ENCODE peak calls at places on chromosomes 2 and 18, in eight cellular contexts. One of them, this sample, is unnamed.

GRCh38 chr2:73984922-73985317 is 210 bp downstream of the TET3 start:
- DNase-seq in CD8-positive, alpha-beta T cell: peak
- DNase-seq in neural progenitor cell: peak
- DNase-seq in GM06990: no peak
- DNase-seq in IMR-90: no peak
- DNase-seq in breast epithelium: peak
- DNase-seq in foreskin fibroblast: peak
- DNase-seq in right lobe of liver: peak
- DNase-seq in this sample: peak

GRCh38 chr2:127909019-127909418 is 23.3 kb upstream of the AMMECR1L start:
- DNase-seq in CD8-positive, alpha-beta T cell: no peak
- DNase-seq in neural progenitor cell: no peak
- DNase-seq in GM06990: no peak
- DNase-seq in IMR-90: no peak
- DNase-seq in breast epithelium: no peak
- DNase-seq in foreskin fibroblast: no peak
- DNase-seq in right lobe of liver: no peak
- DNase-seq in this sample: no peak

GRCh38 chr18:62751341-62751821 is 36.0 kb downstream of the PHLPP1 start:
- DNase-seq in CD8-positive, alpha-beta T cell: no peak
- DNase-seq in neural progenitor cell: peak
- DNase-seq in GM06990: no peak
- DNase-seq in IMR-90: peak
- DNase-seq in breast epithelium: no peak
- DNase-seq in foreskin fibroblast: peak
- DNase-seq in right lobe of liver: no peak
- DNase-seq in this sample: no peak

GRCh38 chr2:234514873-234515638 is 18.2 kb upstream of the ARL4C start:
- DNase-seq in CD8-positive, alpha-beta T cell: no peak
- DNase-seq in neural progenitor cell: no peak
- DNase-seq in GM06990: no peak
- DNase-seq in IMR-90: no peak
- DNase-seq in breast epithelium: no peak
- DNase-seq in foreskin fibroblast: no peak
- DNase-seq in right lobe of liver: no peak
- DNase-seq in this sample: no peak

GRCh38 chr2:101306410-101306809 is 2.1 kb downstream of the RNF149 start:
- DNase-seq in CD8-positive, alpha-beta T cell: no peak
- DNase-seq in neural progenitor cell: no peak
- DNase-seq in GM06990: no peak
- DNase-seq in IMR-90: no peak
- DNase-seq in breast epithelium: no peak
- DNase-seq in foreskin fibroblast: peak
- DNase-seq in right lobe of liver: no peak
- DNase-seq in this sample: no peak

GRCh38 chr2:102736607-102737409 is 25.0 kb upstream of the TMEM182 start:
- DNase-seq in CD8-positive, alpha-beta T cell: peak
- DNase-seq in neural progenitor cell: peak
- DNase-seq in GM06990: peak
- DNase-seq in IMR-90: peak
- DNase-seq in breast epithelium: peak
- DNase-seq in foreskin fibroblast: peak
- DNase-seq in right lobe of liver: peak
- DNase-seq in this sample: peak

GRCh38 chr2:21803550-21803949 is 679.8 kb downstream of the TDRD15 start:
- DNase-seq in CD8-positive, alpha-beta T cell: no peak
- DNase-seq in neural progenitor cell: no peak
- DNase-seq in GM06990: no peak
- DNase-seq in IMR-90: no peak
- DNase-seq in breast epithelium: no peak
- DNase-seq in foreskin fibroblast: no peak
- DNase-seq in right lobe of liver: no peak
- DNase-seq in this sample: no peak

GRCh38 chr2:143110759-143111428 is 18.3 kb upstream of the ARHGAP15 start:
- DNase-seq in CD8-positive, alpha-beta T cell: peak
- DNase-seq in neural progenitor cell: peak
- DNase-seq in GM06990: peak
- DNase-seq in IMR-90: peak
- DNase-seq in breast epithelium: peak
- DNase-seq in foreskin fibroblast: peak
- DNase-seq in right lobe of liver: peak
- DNase-seq in this sample: peak

DNA sequence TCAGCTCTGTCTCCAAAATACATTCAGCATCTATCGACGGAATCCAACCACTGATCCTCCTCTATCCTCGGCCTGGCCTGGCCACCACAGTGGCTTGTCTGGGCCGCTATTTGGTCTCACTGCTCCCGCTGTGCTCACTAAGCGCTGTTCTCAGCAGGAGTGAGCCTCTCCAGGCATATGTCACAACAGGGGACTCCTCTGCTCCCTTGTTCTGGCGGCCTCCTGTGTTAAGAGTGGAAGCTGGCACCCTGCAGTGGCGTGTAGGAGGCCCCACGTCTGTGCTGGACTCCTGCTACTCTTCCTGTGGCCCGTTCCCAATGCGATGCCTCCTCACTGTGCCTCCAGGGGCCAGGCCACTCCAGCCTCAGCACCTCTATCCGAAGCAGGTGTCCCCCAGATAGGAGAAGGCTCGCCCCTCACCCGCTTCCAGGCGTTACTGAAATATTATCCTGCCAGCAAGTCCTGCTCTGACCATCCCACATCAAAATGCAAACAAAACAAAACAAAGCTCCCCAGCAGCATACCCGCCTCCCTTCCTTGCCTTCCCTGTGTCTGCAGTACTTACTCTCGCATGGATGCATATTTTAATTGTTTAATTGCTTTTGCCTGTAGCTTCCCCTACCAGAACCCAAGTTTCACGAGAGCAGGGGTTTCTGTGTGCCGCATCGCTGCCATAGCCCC is 39.9 kb downstream of the CENPO start:
- DNase-seq in CD8-positive, alpha-beta T cell: no peak
- DNase-seq in neural progenitor cell: peak
- DNase-seq in GM06990: no peak
- DNase-seq in IMR-90: no peak
- DNase-seq in breast epithelium: no peak
- DNase-seq in foreskin fibroblast: no peak
- DNase-seq in right lobe of liver: no peak
- DNase-seq in this sample: no peak
- TF ChIP-seq CTCF in CD8-positive, alpha-beta T cell: no peak
- TF ChIP-seq CTCF in neural progenitor cell: no peak
- TF ChIP-seq CTCF in GM06990: no peak
- TF ChIP-seq CTCF in IMR-90: no peak
- TF ChIP-seq CTCF in breast epithelium: no peak
- TF ChIP-seq CTCF in foreskin fibroblast: no peak
- TF ChIP-seq CTCF in right lobe of liver: no peak
- TF ChIP-seq CTCF in this sample: no peak

GRCh38 chr2:190406805-190407204 is 1.4 kb upstream of the MFSD6 start:
- DNase-seq in CD8-positive, alpha-beta T cell: no peak
- DNase-seq in neural progenitor cell: no peak
- DNase-seq in GM06990: no peak
- DNase-seq in IMR-90: no peak
- DNase-seq in breast epithelium: no peak
- DNase-seq in foreskin fibroblast: no peak
- DNase-seq in right lobe of liver: no peak
- DNase-seq in this sample: no peak

GRCh38 chr2:190407246-190407661 is 901 bp upstream of the MFSD6 start:
- DNase-seq in CD8-positive, alpha-beta T cell: no peak
- DNase-seq in neural progenitor cell: peak
- DNase-seq in GM06990: no peak
- DNase-seq in IMR-90: no peak
- DNase-seq in breast epithelium: no peak
- DNase-seq in foreskin fibroblast: no peak
- DNase-seq in right lobe of liver: no peak
- DNase-seq in this sample: no peak

GRCh38 chr2:190409616-190410015 is 1.5 kb downstream of the MFSD6 start:
- DNase-seq in CD8-positive, alpha-beta T cell: no peak
- DNase-seq in neural progenitor cell: no peak
- DNase-seq in GM06990: no peak
- DNase-seq in IMR-90: no peak
- DNase-seq in breast epithelium: no peak
- DNase-seq in foreskin fibroblast: no peak
- DNase-seq in right lobe of liver: no peak
- DNase-seq in this sample: no peak

GRCh38 chr2:190408538-190409271 is 550 bp downstream of the MFSD6 start:
- DNase-seq in CD8-positive, alpha-beta T cell: peak
- DNase-seq in neural progenitor cell: peak
- DNase-seq in GM06990: peak
- DNase-seq in IMR-90: no peak
- DNase-seq in breast epithelium: peak
- DNase-seq in foreskin fibroblast: peak
- DNase-seq in right lobe of liver: peak
- DNase-seq in this sample: peak

DNA sequence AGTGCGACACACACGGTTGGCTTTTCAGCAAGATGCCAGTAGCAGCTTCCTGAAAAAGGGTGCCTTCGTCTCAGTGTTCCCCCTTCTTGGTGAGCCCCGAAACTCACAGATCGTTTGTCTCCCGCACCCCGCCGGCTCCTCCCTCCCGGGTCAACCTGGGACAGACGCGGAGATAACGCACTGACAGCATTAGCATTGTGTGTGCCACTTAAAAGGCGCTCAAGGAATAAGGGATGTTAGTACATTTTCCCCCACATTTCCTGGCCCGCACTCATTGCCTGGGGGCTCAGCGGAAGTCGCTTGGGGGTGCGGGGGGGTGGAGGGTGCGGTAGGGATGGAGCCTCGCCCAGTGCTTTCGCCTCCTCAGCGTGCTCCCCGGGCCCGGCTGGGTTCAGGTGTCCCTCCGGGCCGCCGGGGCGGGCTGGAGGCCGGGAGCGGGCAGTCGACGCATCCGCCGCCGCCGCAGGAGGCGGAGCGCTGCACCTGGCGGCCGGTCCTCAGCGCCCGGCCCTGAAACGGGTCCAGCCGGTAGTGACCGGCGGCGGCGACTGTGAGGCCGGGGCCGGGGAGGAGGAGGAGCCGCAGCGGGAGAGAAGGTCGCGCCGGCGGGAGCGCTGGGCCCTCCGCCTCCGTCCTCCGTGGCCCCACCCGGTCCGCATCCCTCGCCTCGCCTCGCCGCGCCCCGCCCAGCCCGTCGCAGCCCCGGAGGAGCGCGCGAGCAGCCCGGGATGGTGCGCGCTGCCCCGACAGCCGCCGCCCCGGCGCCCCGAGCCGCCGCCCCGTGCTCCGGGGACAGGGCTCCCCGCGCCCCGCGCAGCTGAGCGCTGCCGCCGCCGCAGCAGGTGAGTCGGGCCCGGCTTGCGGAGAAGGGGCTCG is at the start of gene MFSD6:
- DNase-seq in CD8-positive, alpha-beta T cell: peak
- DNase-seq in neural progenitor cell: peak
- DNase-seq in GM06990: peak
- DNase-seq in IMR-90: no peak
- DNase-seq in breast epithelium: peak
- DNase-seq in foreskin fibroblast: peak
- DNase-seq in right lobe of liver: peak
- DNase-seq in this sample: peak
- TF ChIP-seq CTCF in CD8-positive, alpha-beta T cell: no peak
- TF ChIP-seq CTCF in neural progenitor cell: no peak
- TF ChIP-seq CTCF in GM06990: no peak
- TF ChIP-seq CTCF in IMR-90: no peak
- TF ChIP-seq CTCF in breast epithelium: no peak
- TF ChIP-seq CTCF in foreskin fibroblast: no peak
- TF ChIP-seq CTCF in right lobe of liver: no peak
- TF ChIP-seq CTCF in this sample: no peak

DNA sequence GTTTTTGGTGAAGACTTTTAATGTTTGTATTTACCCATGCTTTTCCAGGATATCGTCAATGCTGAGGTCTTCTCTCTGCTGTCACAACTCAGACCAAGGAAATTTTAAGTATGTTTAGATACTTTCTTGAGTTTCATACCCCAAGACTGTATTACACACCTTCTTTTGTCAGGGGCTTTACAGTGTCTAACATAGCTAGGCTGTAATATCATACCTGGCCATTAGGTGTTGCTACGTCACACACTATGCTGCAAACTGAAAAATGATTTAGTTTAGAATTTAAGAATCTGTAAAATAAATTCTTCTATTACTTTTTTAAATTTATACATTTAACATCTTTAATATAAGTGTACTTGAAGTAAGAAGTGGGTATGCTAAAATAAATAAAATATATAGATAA is 358.4 kb upstream of the NRP2 start:
- DNase-seq in CD8-positive, alpha-beta T cell: no peak
- DNase-seq in neural progenitor cell: no peak
- DNase-seq in GM06990: no peak
- DNase-seq in IMR-90: no peak
- DNase-seq in breast epithelium: no peak
- DNase-seq in foreskin fibroblast: peak
- DNase-seq in right lobe of liver: no peak
- DNase-seq in this sample: no peak
- TF ChIP-seq CTCF in CD8-positive, alpha-beta T cell: no peak
- TF ChIP-seq CTCF in neural progenitor cell: peak
- TF ChIP-seq CTCF in GM06990: peak
- TF ChIP-seq CTCF in IMR-90: peak
- TF ChIP-seq CTCF in breast epithelium: no peak
- TF ChIP-seq CTCF in foreskin fibroblast: peak
- TF ChIP-seq CTCF in right lobe of liver: no peak
- TF ChIP-seq CTCF in this sample: peak

GRCh38 chr18:3689091-3689490 is 239.1 kb downstream of the TGIF1 start:
- DNase-seq in CD8-positive, alpha-beta T cell: no peak
- DNase-seq in neural progenitor cell: no peak
- DNase-seq in GM06990: no peak
- DNase-seq in IMR-90: no peak
- DNase-seq in breast epithelium: no peak
- DNase-seq in foreskin fibroblast: no peak
- DNase-seq in right lobe of liver: no peak
- DNase-seq in this sample: no peak

GRCh38 chr18:3692113-3692621 is 242.2 kb downstream of the TGIF1 start:
- DNase-seq in CD8-positive, alpha-beta T cell: no peak
- DNase-seq in neural progenitor cell: no peak
- DNase-seq in GM06990: no peak
- DNase-seq in IMR-90: no peak
- DNase-seq in breast epithelium: no peak
- DNase-seq in foreskin fibroblast: no peak
- DNase-seq in right lobe of liver: no peak
- DNase-seq in this sample: no peak

GRCh38 chr18:3690682-3691066 is 240.7 kb downstream of the TGIF1 start:
- DNase-seq in CD8-positive, alpha-beta T cell: no peak
- DNase-seq in neural progenitor cell: no peak
- DNase-seq in GM06990: no peak
- DNase-seq in IMR-90: peak
- DNase-seq in breast epithelium: no peak
- DNase-seq in foreskin fibroblast: no peak
- DNase-seq in right lobe of liver: no peak
- DNase-seq in this sample: no peak

GRCh38 chr18:3688682-3689081 is 238.7 kb downstream of the TGIF1 start:
- DNase-seq in CD8-positive, alpha-beta T cell: no peak
- DNase-seq in neural progenitor cell: peak
- DNase-seq in GM06990: no peak
- DNase-seq in IMR-90: peak
- DNase-seq in breast epithelium: no peak
- DNase-seq in foreskin fibroblast: peak
- DNase-seq in right lobe of liver: no peak
- DNase-seq in this sample: no peak

DNA sequence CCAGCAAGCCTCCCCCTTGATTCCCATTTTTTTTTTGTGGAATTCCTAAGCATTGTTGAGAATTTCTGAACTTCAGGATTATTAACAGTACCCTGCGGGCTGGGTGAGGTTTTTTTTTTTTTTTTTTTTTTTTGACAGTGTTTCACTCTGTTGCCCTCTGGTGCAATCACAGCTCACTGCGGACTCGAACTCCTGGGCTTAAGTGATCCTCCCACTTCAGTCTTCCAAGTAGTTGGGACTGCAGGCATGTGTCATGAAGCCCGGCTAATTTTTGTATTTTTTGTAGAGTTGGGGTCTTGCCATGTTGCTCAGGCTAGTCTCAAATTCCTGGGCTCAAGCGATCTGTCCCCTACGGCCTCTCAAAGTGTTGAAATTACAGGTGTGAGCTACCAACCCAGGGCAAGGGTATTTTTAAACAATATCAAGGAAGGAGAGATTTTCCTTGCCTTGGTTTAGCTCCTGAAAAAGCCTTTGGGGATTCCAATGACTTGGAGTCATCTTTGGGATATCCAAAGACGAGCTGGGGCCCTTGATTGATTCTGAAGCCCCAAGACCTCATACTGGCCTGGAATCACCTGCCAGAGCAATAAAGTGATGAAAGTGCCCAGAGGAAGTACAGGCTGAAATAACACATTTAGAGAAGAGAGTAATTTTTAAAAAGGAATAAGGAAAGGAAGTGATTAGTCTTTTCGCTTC is 240.2 kb downstream of the TGIF1 start:
- DNase-seq in CD8-positive, alpha-beta T cell: no peak
- DNase-seq in neural progenitor cell: no peak
- DNase-seq in GM06990: no peak
- DNase-seq in IMR-90: no peak
- DNase-seq in breast epithelium: no peak
- DNase-seq in foreskin fibroblast: no peak
- DNase-seq in right lobe of liver: no peak
- DNase-seq in this sample: no peak
- TF ChIP-seq CTCF in CD8-positive, alpha-beta T cell: no peak
- TF ChIP-seq CTCF in neural progenitor cell: no peak
- TF ChIP-seq CTCF in GM06990: no peak
- TF ChIP-seq CTCF in IMR-90: no peak
- TF ChIP-seq CTCF in breast epithelium: no peak
- TF ChIP-seq CTCF in foreskin fibroblast: no peak
- TF ChIP-seq CTCF in right lobe of liver: no peak
- TF ChIP-seq CTCF in this sample: no peak

This sample was measured in GM13977.